ENCODE peak calls at places on chromosome 22, in five cellular contexts. B, U, M, K and C are unnamed samples.

GRCh38 chr22:19874307-19875060 is 19.8 kb upstream of the GNB1L start:
- DNase-seq in B (no peak), U (no peak), M (no peak), K (peak), C (no peak)

GRCh38 chr22:35984776-35985175 is 43.8 kb downstream of the RBFOX2 start:
- DNase-seq in B (no peak), U (no peak), M (no peak), K (no peak), C (no peak)

GRCh38 chr22:32024791-32025190 is 18.3 kb upstream of the SLC5A1 start:
- DNase-seq in B (no peak), U (no peak), M (no peak), K (no peak), C (no peak)

GRCh38 chr22:32482708-32483107 is 8.1 kb downstream of the FBXO7 start:
- DNase-seq in B (peak), U (no peak), M (no peak), K (peak), C (no peak)

GRCh38 chr22:38733329-38734202 is 22.2 kb downstream of the SUN2 start:
- DNase-seq in B (no peak), U (no peak), M (peak), K (no peak), C (peak)

GRCh38 chr22:43342347-43343261 is 568 bp downstream of the SCUBE1 start:
- DNase-seq in B (no peak), U (no peak), M (no peak), K (no peak), C (no peak)

GRCh38 chr22:35505394-35506258 is 35.0 kb upstream of the RASD2 start:
- DNase-seq in B (no peak), U (no peak), M (no peak), K (no peak), C (no peak)

GRCh38 chr22:46464296-46464695 is 73.1 kb downstream of the CELSR1 start:
- DNase-seq in B (no peak), U (no peak), M (no peak), K (no peak), C (no peak)

GRCh38 chr22:50082961-50083461 is 2.2 kb downstream of the MLC1 start:
- DNase-seq in B (no peak), U (no peak), M (no peak), K (no peak), C (no peak)

GRCh38 chr22:29744902-29745301 is 21.9 kb downstream of the ZMAT5 start:
- DNase-seq in B (no peak), U (no peak), M (no peak), K (no peak), C (no peak)

GRCh38 chr22:39317756-39318506 is 1.5 kb downstream of the RPL3 start:
- DNase-seq in B (no peak), U (no peak), M (no peak), K (no peak), C (no peak)

GRCh38 chr22:37752189-37753061 is 55.3 kb upstream of the GCAT start:
- DNase-seq in B (no peak), U (no peak), M (no peak), K (no peak), C (no peak)